ENCODE peak calls at places on chromosomes 12 and 14, in four cellular contexts. Z is GM23248, X is SJSA1, F is colonic mucosa. L is an unnamed sample.

GRCh38 chr14:103724116-103724515 is 8.5 kb downstream of the ZFYVE21 start:
- DNase-seq in Z (peak), X (no peak), F (no peak), L (no peak)

GRCh38 chr14:64324461-64325255 is 30.5 kb upstream of the ESR2 start:
- DNase-seq in Z (peak), X (no peak), F (no peak), L (no peak)

GRCh38 chr12:1234073-1234472 is 243.1 kb downstream of the ERC1 start:
- DNase-seq in Z (peak), X (no peak), F (no peak), L (no peak)

GRCh38 chr14:91311284-91311662 is 66.8 kb upstream of the GPR68 start:
- DNase-seq in Z (no peak), X (no peak), F (peak), L (no peak)

GRCh38 chr14:39765676-39766075 is 333.4 kb upstream of the FBXO33 start:
- DNase-seq in Z (no peak), X (no peak), F (no peak), L (no peak)

GRCh38 chr14:85575617-85575898 is 45.6 kb downstream of the FLRT2 start:
- DNase-seq in Z (no peak), X (no peak), F (no peak), L (no peak)

GRCh38 chr14:68448379-68448778 is 344.5 kb downstream of the ZFP36L1 start:
- DNase-seq in Z (no peak), X (no peak), F (no peak), L (no peak)

GRCh38 chr14:61733972-61734371 is 28.2 kb upstream of the SNAPC1 start:
- DNase-seq in Z (peak), X (no peak), F (no peak), L (no peak)

GRCh38 chr12:80939231-80939950 is 1.7 kb upstream of the LIN7A start:
- DNase-seq in Z (no peak), X (no peak), F (no peak), L (no peak)

GRCh38 chr12:12563529-12563928 is 866 bp upstream of the DUSP16 start:
- DNase-seq in Z (peak), X (no peak), F (no peak), L (no peak)
- H3K27ac ChIP-seq in Z (peak), X (peak), F (peak), L (no peak)

GRCh38 chr12:103808239-103808880 is 32.7 kb downstream of the NT5DC3 start:
- DNase-seq in Z (no peak), X (no peak), F (no peak), L (no peak)
- H3K27ac ChIP-seq in Z (no peak), X (no peak), F (no peak), L (no peak)

DNA sequence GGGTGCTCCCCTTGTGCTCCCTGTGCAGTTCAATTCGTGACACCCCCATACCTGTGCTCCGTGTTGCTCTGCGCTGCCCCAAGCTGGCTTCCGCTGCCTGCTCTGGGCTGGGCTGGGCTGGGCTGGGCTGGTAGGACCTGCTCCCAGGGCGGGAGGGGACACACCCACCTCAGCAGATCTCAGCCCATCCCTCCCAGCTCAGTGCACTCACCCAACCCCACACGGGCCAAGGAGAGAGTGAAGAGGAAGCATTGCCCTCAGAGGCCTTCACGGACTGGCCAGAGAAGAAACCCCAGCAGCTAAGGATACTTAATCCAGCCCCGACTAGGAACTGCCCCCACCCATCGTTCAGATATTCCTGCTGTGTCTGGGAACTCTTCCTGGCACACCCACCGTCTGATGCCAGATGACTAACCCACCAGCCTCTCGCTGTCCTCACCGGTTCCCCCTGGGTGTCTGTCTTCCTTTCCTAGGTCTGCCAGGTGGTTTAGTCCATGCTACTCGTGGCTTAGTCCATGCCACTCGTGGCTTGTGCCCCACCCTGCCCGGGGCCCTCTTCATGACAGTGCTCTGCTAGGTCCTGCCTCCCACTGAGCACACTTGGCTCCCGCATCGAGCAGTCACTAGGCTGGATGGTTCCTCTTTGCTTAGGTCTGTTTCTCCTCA is at the start of gene LPAR5:
- DNase-seq in Z (peak), X (no peak), F (peak), L (no peak)
- H3K27ac ChIP-seq in Z (no peak), X (no peak), F (peak), L (no peak)

GRCh38 chr14:105862581-105863239 is 336.3 kb downstream of the TMEM121 start:
- DNase-seq in Z (no peak), X (no peak), F (no peak), L (no peak)
- H3K27ac ChIP-seq in Z (no peak), X (no peak), F (no peak), L (no peak)

GRCh38 chr12:114680498-114681148 is 3.4 kb downstream of the TBX3 start:
- DNase-seq in Z (peak), X (peak), F (no peak), L (no peak)

GRCh38 chr12:114681149-114681849 is 2.7 kb downstream of the TBX3 start:
- DNase-seq in Z (peak), X (peak), F (no peak), L (no peak)

GRCh38 chr12:114679452-114679875 is 4.5 kb downstream of the TBX3 start:
- DNase-seq in Z (peak), X (no peak), F (no peak), L (no peak)

GRCh38 chr12:114678718-114679117 is 5.3 kb downstream of the TBX3 start:
- DNase-seq in Z (peak), X (no peak), F (no peak), L (no peak)

DNA sequence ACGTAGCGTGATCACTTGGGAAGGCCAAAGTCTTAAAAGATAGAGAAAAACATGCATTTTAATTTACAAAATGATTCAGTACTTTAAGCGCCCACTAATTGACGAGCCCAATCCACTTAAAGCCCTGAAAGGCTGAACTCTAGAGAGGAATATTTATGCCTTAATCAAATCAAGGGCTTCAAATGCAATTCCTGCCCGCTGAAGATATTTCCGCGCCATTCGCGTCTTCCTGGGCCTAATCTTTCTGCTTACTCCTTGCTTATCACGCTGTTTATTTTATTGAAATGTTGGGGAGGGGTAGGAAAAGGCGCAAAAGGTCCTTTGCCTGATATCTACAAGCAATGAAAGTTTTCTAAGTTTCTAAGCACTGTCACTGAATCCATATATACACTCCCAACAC is 4.0 kb downstream of the TBX3 start:
- DNase-seq in Z (peak), X (no peak), F (no peak), L (no peak)
- H3K27ac ChIP-seq in Z (peak), X (peak), F (no peak), L (peak)

GRCh38 chr14:59356298-59356697 is 108.9 kb downstream of the GPR135 start:
- DNase-seq in Z (no peak), X (no peak), F (no peak), L (no peak)
- H3K27ac ChIP-seq in Z (no peak), X (no peak), F (no peak), L (no peak)

GRCh38 chr12:46451276-46452021 is 78.9 kb upstream of the SLC38A2 start:
- DNase-seq in Z (peak), X (no peak), F (no peak), L (no peak)
- H3K27ac ChIP-seq in Z (peak), X (no peak), F (no peak), L (no peak)